ENCODE peak calls at places on chromosomes 2 and 18, in ten cellular contexts. One of them, this sample, is unnamed.

GRCh38 chr2:109487237-109487869 is 126.4 kb downstream of the SEPTIN10 start:
- DNase-seq in HCT116: no peak
- DNase-seq in dorsolateral prefrontal cortex: no peak
- DNase-seq in adrenal gland: no peak
- DNase-seq in left lung: no peak
- DNase-seq in SK-N-SH: no peak
- DNase-seq in upper lobe of right lung: no peak
- DNase-seq in mammary epithelial cell: no peak
- DNase-seq in A549: peak
- DNase-seq in heart right ventricle: no peak
- DNase-seq in this sample: no peak

GRCh38 chr2:160289803-160290202 is 89.7 kb upstream of the ITGB6 start:
- DNase-seq in adrenal gland: no peak
- DNase-seq in heart right ventricle: no peak
- DNase-seq in left lung: no peak
- DNase-seq in SK-N-SH: no peak
- DNase-seq in A549: no peak
- DNase-seq in HCT116: no peak
- DNase-seq in mammary epithelial cell: no peak
- DNase-seq in upper lobe of right lung: no peak
- DNase-seq in dorsolateral prefrontal cortex: no peak
- DNase-seq in this sample: no peak

GRCh38 chr18:49561377-49562193 is at the start of gene LIPG:
- DNase-seq in adrenal gland: no peak
- DNase-seq in upper lobe of right lung: peak
- DNase-seq in SK-N-SH: peak
- DNase-seq in HCT116: peak
- DNase-seq in heart right ventricle: no peak
- DNase-seq in mammary epithelial cell: peak
- DNase-seq in A549: peak
- DNase-seq in dorsolateral prefrontal cortex: no peak
- DNase-seq in left lung: peak
- DNase-seq in this sample: peak

GRCh38 chr2:4628931-4629565 is 925.7 kb downstream of the DCDC2C start:
- DNase-seq in A549: no peak
- DNase-seq in mammary epithelial cell: no peak
- DNase-seq in HCT116: no peak
- DNase-seq in upper lobe of right lung: no peak
- DNase-seq in dorsolateral prefrontal cortex: no peak
- DNase-seq in left lung: no peak
- DNase-seq in SK-N-SH: no peak
- DNase-seq in heart right ventricle: no peak
- DNase-seq in adrenal gland: no peak
- DNase-seq in this sample: no peak

GRCh38 chr2:234544659-234545611 is 48.1 kb upstream of the ARL4C start:
- DNase-seq in SK-N-SH: peak
- DNase-seq in mammary epithelial cell: peak
- DNase-seq in A549: peak
- DNase-seq in heart right ventricle: peak
- DNase-seq in left lung: peak
- DNase-seq in adrenal gland: peak
- DNase-seq in HCT116: peak
- DNase-seq in upper lobe of right lung: peak
- DNase-seq in dorsolateral prefrontal cortex: peak
- DNase-seq in this sample: peak

GRCh38 chr2:201021914-201022313 is 49.6 kb downstream of the HYCC2 start:
- DNase-seq in adrenal gland: no peak
- DNase-seq in left lung: no peak
- DNase-seq in dorsolateral prefrontal cortex: no peak
- DNase-seq in mammary epithelial cell: no peak
- DNase-seq in A549: no peak
- DNase-seq in upper lobe of right lung: no peak
- DNase-seq in heart right ventricle: no peak
- DNase-seq in SK-N-SH: no peak
- DNase-seq in HCT116: no peak
- DNase-seq in this sample: no peak

GRCh38 chr18:45275367-45276113 is 339.7 kb upstream of the SLC14A2 start:
- DNase-seq in upper lobe of right lung: no peak
- DNase-seq in left lung: no peak
- DNase-seq in HCT116: peak
- DNase-seq in mammary epithelial cell: peak
- DNase-seq in adrenal gland: no peak
- DNase-seq in SK-N-SH: no peak
- DNase-seq in A549: peak
- DNase-seq in heart right ventricle: no peak
- DNase-seq in dorsolateral prefrontal cortex: no peak
- DNase-seq in this sample: no peak

GRCh38 chr2:40244251-40245010 is 207.5 kb downstream of the SLC8A1 start:
- DNase-seq in heart right ventricle: peak
- DNase-seq in HCT116: peak
- DNase-seq in left lung: no peak
- DNase-seq in adrenal gland: peak
- DNase-seq in upper lobe of right lung: no peak
- DNase-seq in mammary epithelial cell: peak
- DNase-seq in SK-N-SH: peak
- DNase-seq in A549: peak
- DNase-seq in dorsolateral prefrontal cortex: peak
- DNase-seq in this sample: peak

GRCh38 chr2:217776631-217777030 is 226.2 kb downstream of the TNS1 start:
- DNase-seq in left lung: no peak
- DNase-seq in A549: no peak
- DNase-seq in SK-N-SH: no peak
- DNase-seq in mammary epithelial cell: no peak
- DNase-seq in adrenal gland: no peak
- DNase-seq in HCT116: no peak
- DNase-seq in heart right ventricle: no peak
- DNase-seq in upper lobe of right lung: no peak
- DNase-seq in dorsolateral prefrontal cortex: no peak
- DNase-seq in this sample: no peak

GRCh38 chr2:217775920-217776503 is 226.8 kb downstream of the TNS1 start:
- DNase-seq in dorsolateral prefrontal cortex: no peak
- DNase-seq in HCT116: no peak
- DNase-seq in upper lobe of right lung: no peak
- DNase-seq in A549: no peak
- DNase-seq in adrenal gland: no peak
- DNase-seq in heart right ventricle: no peak
- DNase-seq in left lung: no peak
- DNase-seq in mammary epithelial cell: no peak
- DNase-seq in SK-N-SH: no peak
- DNase-seq in this sample: no peak

GRCh38 chr2:217777906-217778305 is 224.9 kb downstream of the TNS1 start:
- DNase-seq in adrenal gland: no peak
- DNase-seq in A549: no peak
- DNase-seq in mammary epithelial cell: no peak
- DNase-seq in HCT116: no peak
- DNase-seq in upper lobe of right lung: no peak
- DNase-seq in dorsolateral prefrontal cortex: no peak
- DNase-seq in SK-N-SH: peak
- DNase-seq in left lung: no peak
- DNase-seq in heart right ventricle: no peak
- DNase-seq in this sample: no peak

GRCh38 chr2:217773539-217773938 is 229.3 kb downstream of the TNS1 start:
- DNase-seq in HCT116: no peak
- DNase-seq in adrenal gland: no peak
- DNase-seq in SK-N-SH: no peak
- DNase-seq in left lung: no peak
- DNase-seq in mammary epithelial cell: no peak
- DNase-seq in heart right ventricle: no peak
- DNase-seq in upper lobe of right lung: no peak
- DNase-seq in dorsolateral prefrontal cortex: no peak
- DNase-seq in A549: no peak
- DNase-seq in this sample: no peak

DNA sequence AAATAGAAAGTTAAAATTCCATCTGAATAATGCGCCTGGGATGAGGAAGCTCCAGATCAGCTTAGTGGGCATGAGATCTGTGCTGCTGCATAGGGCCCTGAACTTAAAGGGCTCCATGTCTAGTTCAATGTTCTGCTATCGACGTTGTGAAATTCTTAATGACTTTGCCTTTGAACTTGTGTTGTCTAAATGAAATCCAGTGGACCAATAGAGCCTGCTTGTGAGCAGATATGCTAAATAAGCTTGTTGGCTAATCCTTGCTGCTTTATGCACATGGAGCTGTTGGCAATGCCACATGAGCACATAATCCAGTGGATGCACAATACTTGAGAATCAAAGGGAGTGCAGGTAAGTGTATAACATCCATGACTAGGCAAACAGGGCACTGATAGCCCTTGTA is 228.6 kb downstream of the TNS1 start:
- DNase-seq in dorsolateral prefrontal cortex: no peak
- DNase-seq in upper lobe of right lung: no peak
- DNase-seq in left lung: no peak
- DNase-seq in heart right ventricle: no peak
- DNase-seq in adrenal gland: no peak
- DNase-seq in SK-N-SH: no peak
- DNase-seq in A549: no peak
- DNase-seq in mammary epithelial cell: no peak
- DNase-seq in HCT116: no peak
- DNase-seq in this sample: no peak
- TF ChIP-seq CTCF in dorsolateral prefrontal cortex: no peak
- TF ChIP-seq CTCF in upper lobe of right lung: no peak
- TF ChIP-seq CTCF in left lung: no peak
- TF ChIP-seq CTCF in heart right ventricle: no peak
- TF ChIP-seq CTCF in adrenal gland: no peak
- TF ChIP-seq CTCF in SK-N-SH: no peak
- TF ChIP-seq CTCF in A549: no peak
- TF ChIP-seq CTCF in mammary epithelial cell: no peak
- TF ChIP-seq CTCF in HCT116: no peak
- TF ChIP-seq CTCF in this sample: no peak

DNA sequence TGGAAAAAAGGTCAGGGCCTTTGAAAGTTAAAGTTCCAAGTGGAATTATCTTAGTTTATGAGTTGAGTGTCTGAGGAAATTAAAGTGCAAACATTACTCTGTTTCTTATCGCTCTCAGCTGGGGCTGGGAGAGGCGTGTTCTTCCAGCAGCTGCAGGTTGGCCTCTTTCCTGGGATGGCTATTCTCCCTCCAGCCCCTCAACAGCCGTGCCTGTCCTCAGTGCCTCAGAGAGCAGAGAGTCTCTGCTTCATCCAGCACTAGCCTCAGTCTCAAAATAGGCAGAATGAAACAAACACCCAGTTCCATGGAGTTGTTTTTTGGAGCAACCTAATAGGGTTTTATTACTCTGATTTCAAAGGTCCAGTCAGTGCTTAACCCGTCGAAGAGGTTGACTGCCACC is 298.1 kb downstream of the GALR1 start:
- DNase-seq in A549: no peak
- DNase-seq in adrenal gland: no peak
- DNase-seq in HCT116: no peak
- DNase-seq in left lung: no peak
- DNase-seq in upper lobe of right lung: no peak
- DNase-seq in heart right ventricle: peak
- DNase-seq in dorsolateral prefrontal cortex: no peak
- DNase-seq in mammary epithelial cell: no peak
- DNase-seq in SK-N-SH: no peak
- DNase-seq in this sample: no peak
- H3K27ac ChIP-seq in A549: no peak
- H3K27ac ChIP-seq in adrenal gland: no peak
- H3K27ac ChIP-seq in HCT116: no peak
- H3K27ac ChIP-seq in left lung: no peak
- H3K27ac ChIP-seq in upper lobe of right lung: no peak
- H3K27ac ChIP-seq in heart right ventricle: peak
- H3K27ac ChIP-seq in dorsolateral prefrontal cortex: no peak
- H3K27ac ChIP-seq in mammary epithelial cell: no peak
- H3K27ac ChIP-seq in SK-N-SH: no peak
- H3K27ac ChIP-seq in this sample: no peak

GRCh38 chr18:76480913-76481312 is 14.1 kb downstream of the ZNF516 start:
- DNase-seq in heart right ventricle: no peak
- DNase-seq in adrenal gland: no peak
- DNase-seq in SK-N-SH: no peak
- DNase-seq in HCT116: no peak
- DNase-seq in left lung: no peak
- DNase-seq in mammary epithelial cell: no peak
- DNase-seq in dorsolateral prefrontal cortex: no peak
- DNase-seq in A549: no peak
- DNase-seq in upper lobe of right lung: no peak
- DNase-seq in this sample: no peak
- TF ChIP-seq CTCF in heart right ventricle: no peak
- TF ChIP-seq CTCF in adrenal gland: no peak
- TF ChIP-seq CTCF in SK-N-SH: peak
- TF ChIP-seq CTCF in HCT116: no peak
- TF ChIP-seq CTCF in left lung: no peak
- TF ChIP-seq CTCF in mammary epithelial cell: no peak
- TF ChIP-seq CTCF in dorsolateral prefrontal cortex: no peak
- TF ChIP-seq CTCF in A549: no peak
- TF ChIP-seq CTCF in upper lobe of right lung: no peak
- TF ChIP-seq CTCF in this sample: no peak

DNA sequence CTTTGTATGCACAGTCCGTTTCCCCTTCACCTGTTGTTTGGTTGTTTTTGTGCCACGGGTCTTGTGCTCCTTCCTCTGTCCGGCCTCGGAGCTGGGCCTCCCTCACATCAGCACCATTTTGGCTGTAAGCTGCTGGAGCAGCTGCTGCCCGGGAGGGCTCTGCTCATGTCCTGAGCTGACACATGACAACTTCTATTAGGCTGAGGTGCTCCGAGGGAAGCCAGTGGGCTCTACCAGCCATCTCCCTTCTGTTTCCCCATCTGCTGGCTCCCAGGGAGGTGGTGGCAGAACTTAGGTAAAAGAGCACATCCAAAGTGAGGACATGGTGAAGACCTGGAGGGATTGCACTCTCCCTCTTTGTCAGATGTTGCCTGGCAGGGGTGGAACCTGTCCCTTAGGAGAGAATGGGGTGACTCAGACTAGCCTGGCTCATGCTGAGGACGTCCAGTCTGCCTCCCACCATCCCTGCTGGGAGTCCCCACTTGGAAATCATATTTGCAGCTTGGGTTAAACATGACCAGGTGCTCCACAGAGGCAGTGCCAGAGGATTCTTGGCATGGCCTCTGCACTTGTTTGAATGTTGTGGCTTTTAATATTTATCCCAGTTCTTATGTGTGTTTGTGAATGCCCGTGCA is 49.8 kb upstream of the TNP1 start:
- DNase-seq in SK-N-SH: no peak
- DNase-seq in dorsolateral prefrontal cortex: no peak
- DNase-seq in upper lobe of right lung: no peak
- DNase-seq in A549: no peak
- DNase-seq in left lung: no peak
- DNase-seq in HCT116: no peak
- DNase-seq in heart right ventricle: no peak
- DNase-seq in adrenal gland: no peak
- DNase-seq in mammary epithelial cell: no peak
- DNase-seq in this sample: no peak
- H3K27ac ChIP-seq in SK-N-SH: no peak
- H3K27ac ChIP-seq in dorsolateral prefrontal cortex: no peak
- H3K27ac ChIP-seq in upper lobe of right lung: no peak
- H3K27ac ChIP-seq in A549: no peak
- H3K27ac ChIP-seq in left lung: no peak
- H3K27ac ChIP-seq in HCT116: no peak
- H3K27ac ChIP-seq in heart right ventricle: no peak
- H3K27ac ChIP-seq in adrenal gland: no peak
- H3K27ac ChIP-seq in mammary epithelial cell: no peak
- H3K27ac ChIP-seq in this sample: no peak

This sample was measured in lower lobe of right lung.